ENCODE peak calls at places on chromosome 2, in four cellular contexts. O is colonic mucosa, U is AG09319, A is osteocyte. R is an unnamed sample.

GRCh38 chr2:133819906-133820305 is 251.6 kb upstream of the NCKAP5 start:
- DNase-seq in U (no peak), O (no peak), A (no peak), R (no peak)

GRCh38 chr2:24820598-24821432 is 27.6 kb downstream of the CENPO start:
- DNase-seq in A (peak), O (peak), U (no peak), R (peak)

GRCh38 chr2:48448274-48449061 is 81.5 kb upstream of the STON1 start:
- DNase-seq in O (no peak), U (peak), A (no peak), R (no peak)

GRCh38 chr2:225100269-225100668 is 58.0 kb upstream of the DOCK10 start:
- DNase-seq in U (no peak), A (no peak), O (no peak), R (no peak)

GRCh38 chr2:231193216-231193615 is 5.2 kb upstream of the ARMC9 start:
- DNase-seq in A (no peak), O (no peak), U (no peak), R (no peak)

GRCh38 chr2:37011126-37011525 is 44.8 kb upstream of the STRN start:
- DNase-seq in O (no peak), U (no peak), A (no peak), R (no peak)

GRCh38 chr2:224722250-224722649 is 6.1 kb upstream of the CCDC195 start:
- DNase-seq in U (no peak), O (no peak), A (no peak), R (no peak)

GRCh38 chr2:236085647-236086046 is 82.5 kb downstream of the GBX2 start:
- DNase-seq in A (no peak), U (no peak), O (no peak), R (no peak)

GRCh38 chr2:224837558-224837957 is 121.4 kb upstream of the CCDC195 start:
- DNase-seq in O (no peak), A (no peak), U (no peak), R (no peak)

GRCh38 chr2:88258208-88258607 is 88.1 kb downstream of the THNSL2 start:
- DNase-seq in O (no peak), A (no peak), U (no peak), R (no peak)

GRCh38 chr2:158024288-158024898 is 77.3 kb upstream of the UPP2 start:
- DNase-seq in U (peak), A (no peak), O (peak), R (no peak)

GRCh38 chr2:142694282-142694681 is 183.2 kb upstream of the KYNU start:
- DNase-seq in O (no peak), U (no peak), A (no peak), R (no peak)

GRCh38 chr2:203718087-203718486 is 11.6 kb downstream of the CD28 start:
- DNase-seq in U (no peak), A (no peak), O (no peak), R (no peak)

GRCh38 chr2:184756885-184757284 is 158.6 kb downstream of the ZNF804A start:
- DNase-seq in A (no peak), U (no peak), O (no peak), R (no peak)

GRCh38 chr2:84923009-84923408 is 17.6 kb downstream of the TMSB10 start:
- DNase-seq in O (no peak), A (no peak), U (no peak), R (no peak)

GRCh38 chr2:182077451-182078142 is 91.9 kb downstream of the PPP1R1C start:
- DNase-seq in A (no peak), U (peak), O (peak), R (no peak)

GRCh38 chr2:47225061-47225783 is 70.1 kb upstream of the STPG4 start:
- DNase-seq in U (peak), A (no peak), O (peak), R (no peak)

GRCh38 chr2:225615514-225615913 is 216.0 kb downstream of the NYAP2 start:
- DNase-seq in O (no peak), U (no peak), A (no peak), R (no peak)

GRCh38 chr2:121650554-121650930 is 1.3 kb upstream of the CLASP1 start:
- DNase-seq in A (no peak), U (no peak), O (peak), R (no peak)

GRCh38 chr2:233486357-233486756 is 80.2 kb downstream of the USP40 start:
- DNase-seq in O (no peak), U (no peak), A (no peak), R (no peak)

GRCh38 chr2:144357623-144358400 is 162.1 kb downstream of the ZEB2 start:
- DNase-seq in A (no peak), U (peak), O (no peak), R (no peak)

GRCh38 chr2:115163572-115163971 is 721.1 kb downstream of the DPP10 start:
- DNase-seq in A (no peak), O (no peak), U (no peak), R (no peak)

GRCh38 chr2:115168457-115168856 is 726.0 kb downstream of the DPP10 start:
- DNase-seq in U (no peak), A (no peak), O (no peak), R (no peak)

GRCh38 chr2:115162454-115163293 is 720.2 kb downstream of the DPP10 start:
- DNase-seq in A (no peak), U (no peak), O (peak), R (no peak)

GRCh38 chr2:115161531-115162453 is 719.4 kb downstream of the DPP10 start:
- DNase-seq in U (no peak), O (peak), A (no peak), R (peak)

GRCh38 chr2:115165529-115166109 is 723.2 kb downstream of the DPP10 start:
- DNase-seq in O (peak), A (no peak), U (no peak), R (no peak)
- TF ChIP-seq CTCF in O (no peak), A (peak), U (peak), R (peak)

GRCh38 chr2:232333361-232334135 is 45.0 kb upstream of the ALPP start:
- DNase-seq in A (no peak), O (no peak), U (no peak), R (no peak)
- TF ChIP-seq CTCF in A (peak), O (peak), U (peak), R (peak)

GRCh38 chr2:69645926-69646325 is 2.4 kb upstream of the AAK1 start:
- DNase-seq in A (no peak), O (no peak), U (no peak), R (no peak)
- TF ChIP-seq CTCF in A (no peak), O (no peak), U (no peak), R (no peak)

DNA sequence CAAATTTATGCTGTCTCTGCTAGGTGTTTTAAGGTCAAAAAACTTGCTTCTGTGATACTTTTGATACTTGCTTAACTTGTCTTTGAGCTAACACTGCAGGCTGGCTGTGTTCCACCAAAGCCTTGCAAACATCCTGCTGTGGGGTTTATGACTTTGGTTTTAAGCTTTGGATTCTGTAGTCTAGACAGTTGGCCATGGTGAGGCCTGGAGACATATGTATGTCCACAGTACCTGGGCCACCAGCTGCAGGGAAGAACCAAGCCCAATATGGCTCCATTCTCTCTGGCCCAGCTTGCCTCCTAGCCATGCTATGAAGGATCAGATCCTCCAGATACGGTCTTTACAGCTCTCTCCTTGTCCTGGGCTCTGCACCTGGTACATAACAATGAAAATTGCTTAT is 113.9 kb downstream of the INO80D start:
- DNase-seq in U (no peak), O (peak), A (peak), R (peak)
- TF ChIP-seq CTCF in U (no peak), O (no peak), A (no peak), R (no peak)

DNA sequence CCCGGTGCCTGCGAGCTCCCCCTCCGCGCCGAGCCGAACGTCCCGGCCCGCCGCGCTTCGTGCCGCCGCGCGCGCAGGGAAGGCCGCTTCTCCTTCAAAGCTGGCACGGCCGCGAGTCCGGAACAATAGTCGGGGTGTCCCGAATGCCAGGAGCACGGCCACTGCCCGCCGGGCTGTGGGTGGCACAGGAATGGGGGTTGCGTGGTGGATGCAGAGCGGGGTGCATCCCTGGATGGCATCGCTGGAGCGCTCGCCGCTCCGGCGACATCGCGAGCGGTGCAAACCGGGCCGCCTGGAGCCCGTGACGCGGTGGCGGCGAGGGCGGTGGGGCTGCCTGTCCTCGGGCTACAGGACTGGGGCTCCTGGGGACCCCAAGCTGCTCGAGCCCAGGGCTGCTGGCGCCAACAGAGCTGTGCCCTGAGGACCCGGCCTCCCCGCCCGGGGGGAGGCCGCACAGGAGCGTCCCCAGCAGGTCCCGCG is 1.1 kb upstream of the SATB2 start:
- DNase-seq in O (no peak), U (no peak), A (peak), R (no peak)
- TF ChIP-seq CTCF in O (no peak), U (no peak), A (peak), R (no peak)

DNA sequence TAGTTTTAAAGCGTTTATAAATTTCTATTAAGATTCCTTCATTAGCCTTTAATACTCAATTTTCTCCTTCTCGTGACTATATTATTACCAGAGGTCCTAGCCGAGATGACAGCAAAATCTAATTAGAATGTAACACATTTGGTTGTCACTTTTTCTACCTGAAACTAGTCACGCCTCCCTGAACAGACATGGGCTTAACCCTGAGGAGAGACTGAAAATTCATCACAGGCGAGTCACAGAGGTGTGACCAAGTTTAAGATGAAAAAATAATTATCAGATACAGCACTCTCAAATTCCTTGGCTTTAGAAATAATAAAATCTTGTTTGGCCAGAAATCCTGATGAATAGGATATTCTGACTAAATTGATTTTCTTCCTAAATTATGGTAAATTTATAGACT is 834.4 kb upstream of the SLC39A10 start:
- DNase-seq in U (no peak), O (no peak), A (no peak), R (no peak)
- TF ChIP-seq CTCF in U (no peak), O (no peak), A (no peak), R (no peak)

GRCh38 chr2:193965263-193965662 is 1691.8 kb upstream of the SLC39A10 start:
- DNase-seq in U (no peak), O (no peak), A (no peak), R (no peak)

GRCh38 chr2:193966590-193966989 is 1690.4 kb upstream of the SLC39A10 start:
- DNase-seq in U (no peak), A (no peak), O (no peak), R (no peak)

GRCh38 chr2:193963472-193964119 is 1693.4 kb upstream of the SLC39A10 start:
- DNase-seq in O (no peak), U (no peak), A (no peak), R (no peak)
- TF ChIP-seq CTCF in O (no peak), U (peak), A (peak), R (peak)

DNA sequence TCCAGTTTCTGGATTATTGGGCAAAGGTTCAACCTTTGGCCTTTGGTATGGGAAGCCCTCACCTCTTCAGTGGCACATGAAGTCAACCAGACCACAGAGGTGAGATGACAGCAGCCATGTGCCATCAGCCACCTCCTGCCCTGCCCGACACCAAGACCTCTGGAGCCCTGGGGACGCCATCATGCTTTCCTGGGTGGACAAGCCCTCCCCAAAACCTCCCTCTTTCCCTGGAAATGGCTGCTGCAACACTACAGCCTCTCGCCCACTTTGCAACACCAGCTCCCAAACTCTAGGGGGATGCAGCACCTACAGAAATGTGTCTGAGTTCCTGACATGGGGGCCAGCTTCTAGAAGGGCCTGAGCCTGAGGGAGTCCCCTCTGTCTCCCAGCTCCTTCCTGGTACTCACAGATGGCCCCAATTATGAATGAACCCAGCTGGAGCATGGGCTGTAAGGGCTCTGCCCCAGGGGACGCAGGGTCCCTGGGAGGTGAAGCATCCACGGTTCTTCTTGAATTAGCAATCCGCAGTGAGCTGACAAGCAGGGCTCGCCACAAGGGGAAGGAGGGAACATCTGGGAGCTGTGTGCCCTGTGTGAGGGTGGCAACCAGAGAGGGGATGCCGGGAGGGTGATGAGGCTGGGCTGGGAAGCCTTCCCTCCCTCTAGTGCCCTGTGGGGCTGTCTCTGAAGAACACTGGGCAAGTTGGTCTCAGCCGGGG is 268.5 kb upstream of the HDAC4 start:
- DNase-seq in A (no peak), O (peak), U (no peak), R (peak)
- TF ChIP-seq CTCF in A (no peak), O (no peak), U (no peak), R (no peak)

R was measured in type B pancreatic cell.